ENCODE peak calls at places on chromosomes 11 and 22, in four cellular contexts. Y is GM20000, M is nucleus accumbens, Z is mesenchymal stem cell. H is an unnamed sample.

GRCh38 chr11:64911689-64912088 is 5.3 kb downstream of the ATG2A start:
- DNase-seq in Z (no peak), Y (no peak), M (no peak), H (no peak)

GRCh38 chr11:86524603-86525352 is 147.6 kb downstream of the ME3 start:
- DNase-seq in M (no peak), Y (no peak), Z (peak; percentile 90), H (no peak)

GRCh38 chr11:11261629-11262028 is 91.4 kb downstream of the CSNK2A3 start:
- DNase-seq in M (no peak), Z (no peak), Y (no peak), H (no peak)

GRCh38 chr11:1750481-1750839 is at the start of gene IFITM10:
- DNase-seq in Y (no peak), M (no peak), Z (no peak), H (peak; percentile 82)

GRCh38 chr22:46390652-46391301 is 55.3 kb downstream of the TRMU start:
- DNase-seq in Y (no peak), M (no peak), Z (no peak), H (peak; percentile 80)

GRCh38 chr11:77082838-77083552 is 16.2 kb downstream of the CAPN5 start:
- DNase-seq in Z (peak; percentile 55), Y (no peak), M (no peak), H (peak; percentile 78)

GRCh38 chr11:1830500-1831223 is 4.1 kb upstream of the SYT8 start:
- DNase-seq in M (no peak), Z (no peak), Y (no peak), H (peak; percentile 93)

GRCh38 chr11:65651589-65652510 is 10.9 kb downstream of the RELA start:
- DNase-seq in M (no peak), Z (peak; percentile 68), Y (no peak), H (peak; percentile 84)

GRCh38 chr11:119320593-119321524 is 3.9 kb upstream of the MCAM start:
- DNase-seq in Z (peak; percentile 82), Y (peak; percentile 88), M (peak; percentile 42), H (no peak)

GRCh38 chr22:33090836-33091235 is 32.7 kb upstream of the SYN3 start:
- DNase-seq in Y (no peak), Z (no peak), M (no peak), H (no peak)

GRCh38 chr22:50182176-50183081 is 3.3 kb upstream of the TRABD start:
- DNase-seq in Y (no peak), M (no peak), Z (no peak), H (no peak)

GRCh38 chr11:82846037-82846383 is 54.2 kb downstream of the PRCP start:
- DNase-seq in Z (no peak), M (no peak), Y (no peak), H (no peak)